ENCODE peak calls at places on chromosomes 12 and 14, in nine cellular contexts. One of them, this sample, is unnamed.

GRCh38 chr14:104547310-104547997 is 32.1 kb upstream of the C14orf180 start:
- DNase-seq in nephron progenitor cell: no peak
- DNase-seq in H9: no peak
- DNase-seq in mucosa of descending colon: no peak
- DNase-seq in WTC11: no peak
- DNase-seq in endothelial cell: no peak
- DNase-seq in mammary epithelial cell: no peak
- DNase-seq in colonic mucosa: no peak
- DNase-seq in adrenal gland: no peak
- DNase-seq in this sample: no peak

GRCh38 chr12:209246-209645 is 4.7 kb downstream of the SLC6A12 start:
- DNase-seq in endothelial cell: no peak
- DNase-seq in nephron progenitor cell: no peak
- DNase-seq in adrenal gland: no peak
- DNase-seq in mucosa of descending colon: no peak
- DNase-seq in WTC11: no peak
- DNase-seq in H9: no peak
- DNase-seq in mammary epithelial cell: no peak
- DNase-seq in colonic mucosa: no peak
- DNase-seq in this sample: no peak

GRCh38 chr14:70027785-70028428 is 148.7 kb downstream of the SMOC1 start:
- DNase-seq in adrenal gland: peak
- DNase-seq in H9: peak
- DNase-seq in nephron progenitor cell: peak
- DNase-seq in WTC11: peak
- DNase-seq in colonic mucosa: peak
- DNase-seq in endothelial cell: peak
- DNase-seq in mammary epithelial cell: no peak
- DNase-seq in mucosa of descending colon: peak
- DNase-seq in this sample: peak

GRCh38 chr14:105577339-105577861 is 51.0 kb downstream of the TMEM121 start:
- DNase-seq in endothelial cell: no peak
- DNase-seq in adrenal gland: no peak
- DNase-seq in H9: no peak
- DNase-seq in nephron progenitor cell: no peak
- DNase-seq in colonic mucosa: no peak
- DNase-seq in WTC11: no peak
- DNase-seq in mucosa of descending colon: no peak
- DNase-seq in mammary epithelial cell: no peak
- DNase-seq in this sample: no peak

GRCh38 chr12:55727643-55728184 is 1.1 kb downstream of the CD63 start:
- DNase-seq in adrenal gland: peak
- DNase-seq in endothelial cell: no peak
- DNase-seq in colonic mucosa: peak
- DNase-seq in nephron progenitor cell: no peak
- DNase-seq in H9: no peak
- DNase-seq in WTC11: no peak
- DNase-seq in mammary epithelial cell: peak
- DNase-seq in mucosa of descending colon: peak
- DNase-seq in this sample: peak

GRCh38 chr14:60311417-60311816 is 62.4 kb downstream of the PPM1A start:
- DNase-seq in mammary epithelial cell: peak
- DNase-seq in colonic mucosa: no peak
- DNase-seq in mucosa of descending colon: peak
- DNase-seq in nephron progenitor cell: no peak
- DNase-seq in endothelial cell: no peak
- DNase-seq in adrenal gland: peak
- DNase-seq in WTC11: no peak
- DNase-seq in H9: no peak
- DNase-seq in this sample: no peak

GRCh38 chr12:94969424-94969823 is 34.1 kb downstream of the NDUFA12 start:
- DNase-seq in H9: no peak
- DNase-seq in mammary epithelial cell: no peak
- DNase-seq in WTC11: no peak
- DNase-seq in mucosa of descending colon: no peak
- DNase-seq in endothelial cell: no peak
- DNase-seq in nephron progenitor cell: no peak
- DNase-seq in colonic mucosa: no peak
- DNase-seq in adrenal gland: no peak
- DNase-seq in this sample: no peak

GRCh38 chr14:102927346-102927877 is 4.9 kb downstream of the AMN start:
- DNase-seq in mammary epithelial cell: no peak
- DNase-seq in nephron progenitor cell: no peak
- DNase-seq in endothelial cell: no peak
- DNase-seq in H9: no peak
- DNase-seq in mucosa of descending colon: peak
- DNase-seq in colonic mucosa: peak
- DNase-seq in WTC11: no peak
- DNase-seq in adrenal gland: no peak
- DNase-seq in this sample: peak

GRCh38 chr14:89277229-89277628 is 139.8 kb downstream of the FOXN3 start:
- DNase-seq in nephron progenitor cell: no peak
- DNase-seq in mucosa of descending colon: no peak
- DNase-seq in colonic mucosa: no peak
- DNase-seq in WTC11: no peak
- DNase-seq in adrenal gland: no peak
- DNase-seq in endothelial cell: no peak
- DNase-seq in mammary epithelial cell: no peak
- DNase-seq in H9: no peak
- DNase-seq in this sample: no peak

GRCh38 chr12:27513155-27513824 is 10.7 kb upstream of the PPFIBP1 start:
- DNase-seq in mucosa of descending colon: no peak
- DNase-seq in nephron progenitor cell: no peak
- DNase-seq in mammary epithelial cell: no peak
- DNase-seq in H9: no peak
- DNase-seq in colonic mucosa: no peak
- DNase-seq in adrenal gland: no peak
- DNase-seq in endothelial cell: no peak
- DNase-seq in WTC11: no peak
- DNase-seq in this sample: no peak

GRCh38 chr12:52139579-52140062 is 52.2 kb downstream of the KRT80 start:
- DNase-seq in mammary epithelial cell: peak
- DNase-seq in mucosa of descending colon: peak
- DNase-seq in WTC11: peak
- DNase-seq in nephron progenitor cell: peak
- DNase-seq in H9: peak
- DNase-seq in colonic mucosa: peak
- DNase-seq in adrenal gland: no peak
- DNase-seq in endothelial cell: peak
- DNase-seq in this sample: peak

GRCh38 chr12:121003650-121004049 is 12.6 kb downstream of the C12orf43 start:
- DNase-seq in nephron progenitor cell: no peak
- DNase-seq in H9: peak
- DNase-seq in mucosa of descending colon: peak
- DNase-seq in mammary epithelial cell: no peak
- DNase-seq in WTC11: peak
- DNase-seq in endothelial cell: no peak
- DNase-seq in colonic mucosa: peak
- DNase-seq in adrenal gland: no peak
- DNase-seq in this sample: peak

GRCh38 chr14:49892301-49892635 is 614 bp upstream of the ARF6 start:
- DNase-seq in adrenal gland: peak
- DNase-seq in colonic mucosa: peak
- DNase-seq in mammary epithelial cell: peak
- DNase-seq in H9: no peak
- DNase-seq in nephron progenitor cell: no peak
- DNase-seq in mucosa of descending colon: peak
- DNase-seq in endothelial cell: no peak
- DNase-seq in WTC11: no peak
- DNase-seq in this sample: no peak

GRCh38 chr14:71688576-71688975 is 243.7 kb upstream of the RGS6 start:
- DNase-seq in endothelial cell: no peak
- DNase-seq in colonic mucosa: peak
- DNase-seq in adrenal gland: no peak
- DNase-seq in WTC11: no peak
- DNase-seq in H9: no peak
- DNase-seq in mammary epithelial cell: no peak
- DNase-seq in mucosa of descending colon: no peak
- DNase-seq in nephron progenitor cell: no peak
- DNase-seq in this sample: no peak

GRCh38 chr14:104781271-104782077 is 14.1 kb downstream of the AKT1 start:
- DNase-seq in H9: no peak
- DNase-seq in mucosa of descending colon: no peak
- DNase-seq in endothelial cell: no peak
- DNase-seq in adrenal gland: no peak
- DNase-seq in colonic mucosa: no peak
- DNase-seq in WTC11: no peak
- DNase-seq in mammary epithelial cell: no peak
- DNase-seq in nephron progenitor cell: no peak
- DNase-seq in this sample: no peak

DNA sequence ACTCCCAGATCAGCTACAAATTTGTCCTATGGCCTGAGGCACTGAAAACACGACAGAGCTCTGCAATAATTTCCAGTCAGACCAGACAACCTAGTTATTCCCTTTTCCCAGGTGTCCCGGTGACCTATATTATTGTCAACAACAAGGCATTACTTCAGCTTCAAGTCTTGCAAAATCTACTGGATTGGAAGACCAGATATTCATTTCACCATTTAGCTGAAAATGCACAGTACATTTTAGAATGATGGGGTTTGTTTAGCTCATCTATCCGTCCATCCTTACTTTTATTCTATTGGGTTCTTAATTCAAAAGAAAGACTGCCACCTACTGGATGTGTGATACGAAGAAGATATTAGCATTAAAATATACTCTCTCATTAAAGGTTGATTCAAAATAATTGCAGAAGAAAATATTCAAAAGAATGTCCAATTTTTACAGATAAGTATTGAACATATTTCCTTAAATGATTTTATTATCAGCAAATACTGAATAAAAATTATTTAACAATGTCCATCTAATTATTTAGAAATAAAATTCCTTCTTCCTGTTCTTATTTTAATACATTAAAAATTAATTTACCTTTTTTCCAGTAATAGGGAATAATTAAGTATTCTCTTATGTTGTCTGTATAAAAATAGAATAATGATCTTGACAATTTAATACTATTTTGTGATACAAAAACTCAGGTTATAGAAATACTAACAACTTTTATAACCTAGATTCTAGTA is 244.9 kb upstream of the LRIG3 start:
- DNase-seq in mucosa of descending colon: peak
- DNase-seq in endothelial cell: no peak
- DNase-seq in WTC11: no peak
- DNase-seq in adrenal gland: no peak
- DNase-seq in mammary epithelial cell: peak
- DNase-seq in nephron progenitor cell: no peak
- DNase-seq in H9: no peak
- DNase-seq in colonic mucosa: no peak
- DNase-seq in this sample: peak
- TF ChIP-seq CTCF in mucosa of descending colon: no peak
- TF ChIP-seq CTCF in endothelial cell: peak
- TF ChIP-seq CTCF in WTC11: peak
- TF ChIP-seq CTCF in adrenal gland: peak
- TF ChIP-seq CTCF in mammary epithelial cell: peak
- TF ChIP-seq CTCF in nephron progenitor cell: peak
- TF ChIP-seq CTCF in H9: peak
- TF ChIP-seq CTCF in colonic mucosa: peak
- TF ChIP-seq CTCF in this sample: peak

GRCh38 chr12:124165695-124166094 is 129.2 kb upstream of the RFLNA start:
- DNase-seq in nephron progenitor cell: no peak
- DNase-seq in mammary epithelial cell: no peak
- DNase-seq in WTC11: no peak
- DNase-seq in H9: no peak
- DNase-seq in endothelial cell: no peak
- DNase-seq in colonic mucosa: no peak
- DNase-seq in mucosa of descending colon: peak
- DNase-seq in adrenal gland: no peak
- DNase-seq in this sample: no peak

GRCh38 chr12:124159655-124160054 is 135.2 kb upstream of the RFLNA start:
- DNase-seq in mammary epithelial cell: no peak
- DNase-seq in nephron progenitor cell: no peak
- DNase-seq in adrenal gland: peak
- DNase-seq in colonic mucosa: peak
- DNase-seq in WTC11: no peak
- DNase-seq in endothelial cell: no peak
- DNase-seq in H9: no peak
- DNase-seq in mucosa of descending colon: peak
- DNase-seq in this sample: peak

GRCh38 chr12:124160102-124160501 is 134.8 kb upstream of the RFLNA start:
- DNase-seq in H9: no peak
- DNase-seq in adrenal gland: no peak
- DNase-seq in colonic mucosa: no peak
- DNase-seq in mucosa of descending colon: no peak
- DNase-seq in WTC11: no peak
- DNase-seq in endothelial cell: no peak
- DNase-seq in mammary epithelial cell: no peak
- DNase-seq in nephron progenitor cell: no peak
- DNase-seq in this sample: no peak

GRCh38 chr12:124167141-124167540 is 127.8 kb upstream of the RFLNA start:
- DNase-seq in nephron progenitor cell: no peak
- DNase-seq in endothelial cell: no peak
- DNase-seq in mucosa of descending colon: no peak
- DNase-seq in H9: no peak
- DNase-seq in colonic mucosa: no peak
- DNase-seq in adrenal gland: no peak
- DNase-seq in mammary epithelial cell: no peak
- DNase-seq in WTC11: no peak
- DNase-seq in this sample: no peak

GRCh38 chr12:124162151-124163110 is 132.5 kb upstream of the RFLNA start:
- DNase-seq in mammary epithelial cell: peak
- DNase-seq in mucosa of descending colon: peak
- DNase-seq in adrenal gland: no peak
- DNase-seq in nephron progenitor cell: no peak
- DNase-seq in endothelial cell: no peak
- DNase-seq in H9: no peak
- DNase-seq in WTC11: no peak
- DNase-seq in colonic mucosa: peak
- DNase-seq in this sample: no peak
- TF ChIP-seq CTCF in mammary epithelial cell: no peak
- TF ChIP-seq CTCF in mucosa of descending colon: no peak
- TF ChIP-seq CTCF in adrenal gland: no peak
- TF ChIP-seq CTCF in nephron progenitor cell: no peak
- TF ChIP-seq CTCF in endothelial cell: no peak
- TF ChIP-seq CTCF in H9: peak
- TF ChIP-seq CTCF in WTC11: no peak
- TF ChIP-seq CTCF in colonic mucosa: no peak
- TF ChIP-seq CTCF in this sample: no peak

GRCh38 chr12:92144631-92145480 is 790 bp downstream of the BTG1 start:
- DNase-seq in endothelial cell: peak
- DNase-seq in mucosa of descending colon: peak
- DNase-seq in mammary epithelial cell: peak
- DNase-seq in adrenal gland: peak
- DNase-seq in colonic mucosa: peak
- DNase-seq in H9: peak
- DNase-seq in WTC11: peak
- DNase-seq in nephron progenitor cell: peak
- DNase-seq in this sample: peak
- TF ChIP-seq CTCF in endothelial cell: peak
- TF ChIP-seq CTCF in mucosa of descending colon: no peak
- TF ChIP-seq CTCF in mammary epithelial cell: no peak
- TF ChIP-seq CTCF in adrenal gland: no peak
- TF ChIP-seq CTCF in colonic mucosa: no peak
- TF ChIP-seq CTCF in H9: peak
- TF ChIP-seq CTCF in WTC11: no peak
- TF ChIP-seq CTCF in nephron progenitor cell: no peak
- TF ChIP-seq CTCF in this sample: no peak

DNA sequence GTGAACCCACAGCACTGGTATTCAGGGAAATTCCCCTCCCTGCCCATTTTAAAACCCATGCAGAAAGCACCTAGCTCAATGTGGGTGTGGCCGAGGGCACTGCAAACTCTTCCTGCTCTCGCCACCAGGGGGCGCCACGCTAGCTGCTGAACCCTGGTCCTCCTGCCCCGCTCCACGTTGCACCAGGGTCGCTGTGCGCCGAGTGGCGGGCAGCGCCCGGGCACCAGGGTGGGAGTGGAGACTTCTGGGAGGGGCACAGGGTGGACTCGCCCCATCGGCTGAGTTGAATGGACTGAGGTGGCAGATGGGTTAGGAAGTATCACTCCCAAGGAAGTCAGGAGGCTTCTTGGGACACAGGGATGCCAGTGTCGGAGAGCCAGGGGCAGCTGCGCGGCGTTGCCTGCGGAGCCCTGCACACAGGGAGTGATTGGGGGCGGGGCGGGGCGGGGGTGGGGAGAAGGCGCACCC is 48.1 kb upstream of the BCL11B start:
- DNase-seq in colonic mucosa: peak
- DNase-seq in endothelial cell: peak
- DNase-seq in mucosa of descending colon: peak
- DNase-seq in H9: peak
- DNase-seq in nephron progenitor cell: peak
- DNase-seq in adrenal gland: peak
- DNase-seq in WTC11: peak
- DNase-seq in mammary epithelial cell: peak
- DNase-seq in this sample: peak
- TF ChIP-seq CTCF in colonic mucosa: peak
- TF ChIP-seq CTCF in endothelial cell: peak
- TF ChIP-seq CTCF in mucosa of descending colon: peak
- TF ChIP-seq CTCF in H9: peak
- TF ChIP-seq CTCF in nephron progenitor cell: peak
- TF ChIP-seq CTCF in adrenal gland: peak
- TF ChIP-seq CTCF in WTC11: peak
- TF ChIP-seq CTCF in mammary epithelial cell: peak
- TF ChIP-seq CTCF in this sample: peak